ENCODE peak calls at places on chromosome 21, in ten cellular contexts. Q is iPS-NIHi11, D is hypothalamus, P is KG1, C is Daoy, M is amniotic epithelial cell, Y is trophoblast cell, E is heart left ventricle, K is left ventricle myocardium inferior, W is MM.1S. A is an unnamed sample.
A peak's percentile ranks its signal among the peaks of the same experiment; 100 is the strongest.

GRCh38 chr21:15703932-15704331 is 25.9 kb upstream of the USP25 start:
- DNase-seq in Q (no peak), D (no peak), P (no peak), C (no peak), M (no peak), Y (no peak), E (no peak), K (no peak), W (no peak), A (no peak)

GRCh38 chr21:36430841-36431240 is 45.6 kb downstream of the CHAF1B start:
- DNase-seq in Q (no peak), D (no peak), P (no peak), C (peak; percentile 58), M (peak; percentile 51), Y (no peak), E (no peak), K (no peak), W (no peak), A (no peak)

GRCh38 chr21:42923553-42924432 is 1.6 kb downstream of the ERVH48-1 start:
- DNase-seq in Q (peak; percentile 89), D (peak; percentile 73), P (peak; percentile 74), C (peak; percentile 93), M (peak; percentile 83), Y (peak; percentile 81), E (peak; percentile 63), K (peak; percentile 36), W (peak; percentile 85), A (peak; percentile 81)

GRCh38 chr21:46094401-46095105 is 3.4 kb upstream of the COL6A2 start:
- DNase-seq in Q (no peak), D (no peak), P (no peak), C (no peak), M (no peak), Y (no peak), E (no peak), K (no peak), W (no peak), A (no peak)

GRCh38 chr21:32316363-32317215 is 17.9 kb downstream of the MRAP start:
- DNase-seq in Q (no peak), D (no peak), P (no peak), C (no peak), M (no peak), Y (no peak), E (no peak), K (no peak), W (no peak), A (no peak)

GRCh38 chr21:44297525-44298290 is 2.1 kb upstream of the PFKL start:
- DNase-seq in Q (peak; percentile 93), D (peak; percentile 73), P (peak; percentile 59), C (peak; percentile 90), M (peak; percentile 72), Y (peak; percentile 84), E (peak; percentile 86), K (peak; percentile 88), W (peak; percentile 91), A (peak; percentile 94)

GRCh38 chr21:35256468-35256988 is 207.4 kb upstream of the RUNX1 start:
- DNase-seq in Q (peak; percentile 14), D (no peak), P (no peak), C (peak; percentile 97), M (peak; percentile 100), Y (peak; percentile 68), E (peak; percentile 81), K (peak; percentile 81), W (no peak), A (peak; percentile 96)

GRCh38 chr21:45511661-45512431 is 30.4 kb downstream of the SLC19A1 start:
- DNase-seq in Q (no peak), D (no peak), P (no peak), C (no peak), M (no peak), Y (no peak), E (no peak), K (peak; percentile 10), W (no peak), A (no peak)

GRCh38 chr21:43769325-43769958 is 6.7 kb downstream of the CSTB start:
- DNase-seq in Q (no peak), D (no peak), P (no peak), C (no peak), M (no peak), Y (no peak), E (no peak), K (no peak), W (no peak), A (no peak)

GRCh38 chr21:39715804-39716397 is 29.1 kb upstream of the IGSF5 start:
- DNase-seq in Q (peak; percentile 54), D (peak; percentile 25), P (peak; percentile 37), C (peak; percentile 54), M (peak; percentile 21), Y (no peak), E (peak; percentile 29), K (peak; percentile 31), W (peak; percentile 64), A (peak; percentile 53)

GRCh38 chr21:38669186-38669585 is 136.5 kb upstream of the ETS2 start:
- DNase-seq in Q (peak; percentile 40), D (no peak), P (no peak), C (peak; percentile 23), M (peak; percentile 39), Y (peak; percentile 18), E (no peak), K (no peak), W (peak; percentile 44), A (no peak)

GRCh38 chr21:26965567-26966359 is 1.1 kb downstream of the ADAMTS5 start:
- DNase-seq in Q (peak; percentile 85), D (no peak), P (no peak), C (no peak), M (peak; percentile 34), Y (peak; percentile 37), E (peak; percentile 40), K (peak; percentile 65), W (no peak), A (no peak)

GRCh38 chr21:37829043-37829442 is 87.2 kb downstream of the KCNJ6 start:
- DNase-seq in Q (no peak), D (no peak), P (no peak), C (peak; percentile 57), M (no peak), Y (no peak), E (no peak), K (no peak), W (no peak), A (no peak)